ENCODE peak calls at places on chromosome 20, in ten cellular contexts. V, K, S, P, D, E, T, Z, R and M are unnamed samples.

GRCh38 chr20:14197097-14197496 is 140.3 kb downstream of the FLRT3 start:
- DNase-seq in V (no peak), K (no peak), S (no peak), P (no peak), D (peak), E (no peak), T (no peak), Z (no peak), R (peak), M (no peak)

GRCh38 chr20:21244808-21245207 is 58.3 kb upstream of the XRN2 start:
- DNase-seq in V (no peak), K (no peak), S (no peak), P (no peak), D (no peak), E (no peak), T (no peak), Z (no peak), R (no peak), M (no peak)

GRCh38 chr20:3410464-3410863 is 3.0 kb upstream of the DNAAF9 start:
- DNase-seq in V (no peak), K (no peak), S (no peak), P (no peak), D (no peak), E (no peak), T (no peak), Z (no peak), R (no peak), M (no peak)

GRCh38 chr20:25247100-25247665 is 702 bp upstream of the PYGB start:
- DNase-seq in V (peak), K (peak), S (no peak), P (peak), D (peak), E (no peak), T (peak), Z (no peak), R (peak), M (peak)

GRCh38 chr20:53331151-53331973 is 262.3 kb downstream of the ZNF217 start:
- DNase-seq in V (no peak), K (no peak), S (no peak), P (no peak), D (peak), E (no peak), T (no peak), Z (no peak), R (peak), M (no peak)

GRCh38 chr20:62624719-62625455 is 17.4 kb upstream of the SLCO4A1 start:
- DNase-seq in V (no peak), K (no peak), S (no peak), P (no peak), D (no peak), E (no peak), T (no peak), Z (no peak), R (no peak), M (no peak)

GRCh38 chr20:56247954-56248782 is at the start of gene MC3R:
- DNase-seq in V (peak), K (no peak), S (no peak), P (no peak), D (peak), E (no peak), T (peak), Z (peak), R (peak), M (no peak)

GRCh38 chr20:58753267-58753928 is 60.8 kb downstream of the NPEPL1 start:
- DNase-seq in V (peak), K (no peak), S (no peak), P (no peak), D (no peak), E (no peak), T (no peak), Z (no peak), R (no peak), M (no peak)

GRCh38 chr20:58623579-58624473 is 27.3 kb upstream of the STX16 start:
- DNase-seq in V (no peak), K (no peak), S (no peak), P (peak), D (peak), E (peak), T (no peak), Z (no peak), R (peak), M (no peak)

GRCh38 chr20:60031107-60031506 is 72.9 kb downstream of the CDH26 start:
- DNase-seq in V (no peak), K (no peak), S (no peak), P (no peak), D (no peak), E (no peak), T (no peak), Z (no peak), R (no peak), M (no peak)

GRCh38 chr20:53934421-53935352 is 135.7 kb downstream of the BCAS1 start:
- DNase-seq in V (no peak), K (no peak), S (no peak), P (no peak), D (peak), E (no peak), T (no peak), Z (no peak), R (peak), M (no peak)

GRCh38 chr20:3900187-3900604 is 11.0 kb downstream of the PANK2 start:
- DNase-seq in V (no peak), K (no peak), S (no peak), P (no peak), D (no peak), E (no peak), T (no peak), Z (no peak), R (no peak), M (no peak)

GRCh38 chr20:60008130-60008808 is 50.0 kb downstream of the CDH26 start:
- DNase-seq in V (no peak), K (no peak), S (no peak), P (no peak), D (no peak), E (no peak), T (no peak), Z (no peak), R (no peak), M (no peak)

GRCh38 chr20:59784365-59785117 is 148.9 kb downstream of the SYCP2 start:
- DNase-seq in V (no peak), K (no peak), S (no peak), P (no peak), D (no peak), E (no peak), T (no peak), Z (no peak), R (no peak), M (no peak)

GRCh38 chr20:25052255-25053206 is 5.4 kb downstream of the ACSS1 start:
- DNase-seq in V (no peak), K (no peak), S (no peak), P (peak), D (peak), E (no peak), T (no peak), Z (no peak), R (no peak), M (no peak)

GRCh38 chr20:768426-768978 is at the start of gene SLC52A3:
- DNase-seq in V (peak), K (no peak), S (no peak), P (no peak), D (no peak), E (no peak), T (no peak), Z (no peak), R (no peak), M (no peak)

GRCh38 chr20:36604952-36605308 is 649 bp upstream of the RAB5IF start:
- DNase-seq in V (peak), K (no peak), S (peak), P (peak), D (peak), E (peak), T (peak), Z (no peak), R (no peak), M (peak)

GRCh38 chr20:13336308-13337089 is 115.4 kb downstream of the ISM1 start:
- DNase-seq in V (no peak), K (no peak), S (no peak), P (no peak), D (peak), E (no peak), T (no peak), Z (peak), R (no peak), M (no peak)

GRCh38 chr20:22582960-22583772 is 1.2 kb downstream of the FOXA2 start:
- DNase-seq in V (peak), K (no peak), S (no peak), P (no peak), D (no peak), E (no peak), T (no peak), Z (no peak), R (no peak), M (no peak)

GRCh38 chr20:61802721-61803311 is 262.9 kb downstream of the TAF4 start:
- DNase-seq in V (no peak), K (no peak), S (no peak), P (no peak), D (no peak), E (no peak), T (no peak), Z (no peak), R (no peak), M (no peak)

GRCh38 chr20:8079976-8080375 is 52.1 kb upstream of the PLCB1 start:
- DNase-seq in V (no peak), K (no peak), S (no peak), P (no peak), D (no peak), E (no peak), T (no peak), Z (no peak), R (no peak), M (no peak)

GRCh38 chr20:22717466-22717865 is 133.1 kb upstream of the FOXA2 start:
- DNase-seq in V (no peak), K (no peak), S (no peak), P (no peak), D (no peak), E (no peak), T (no peak), Z (no peak), R (peak), M (no peak)

GRCh38 chr20:45630366-45630765 is 718 bp downstream of the WFDC9 start:
- DNase-seq in V (no peak), K (no peak), S (no peak), P (no peak), D (peak), E (no peak), T (no peak), Z (no peak), R (no peak), M (no peak)

GRCh38 chr20:51413753-51414323 is 128.7 kb downstream of the NFATC2 start:
- DNase-seq in V (no peak), K (no peak), S (no peak), P (no peak), D (no peak), E (no peak), T (no peak), Z (no peak), R (no peak), M (peak)

GRCh38 chr20:24235224-24235735 is 234.1 kb upstream of the SYNDIG1 start:
- DNase-seq in V (no peak), K (no peak), S (no peak), P (no peak), D (no peak), E (no peak), T (no peak), Z (no peak), R (no peak), M (no peak)

GRCh38 chr20:3685341-3685740 is 3.5 kb upstream of the ADAM33 start:
- DNase-seq in V (no peak), K (no peak), S (no peak), P (no peak), D (peak), E (no peak), T (no peak), Z (no peak), R (no peak), M (no peak)